ENCODE peak calls at places on chromosomes 11 and 22, in eight cellular contexts. G is lower lobe of right lung; P is keratinocyte; Q is thyroid gland; J is tibial artery; T is transverse colon; L is naive thymus-derived CD4-positive, alpha-beta T cell; R is IMR-90. H is an unnamed sample.

GRCh38 chr11:88508808-88509581 is 171.5 kb upstream of the CTSC start:
- DNase-seq in G (peak; percentile 53), P (no peak), Q (peak; percentile 22), J (no peak), T (peak; percentile 10), L (no peak), R (no peak), H (peak; percentile 80)

GRCh38 chr22:24091551-24092420 is 80.7 kb downstream of the CABIN1 start:
- DNase-seq in G (no peak), P (no peak), Q (no peak), J (no peak), T (no peak), L (no peak), R (no peak), H (peak; percentile 67)

GRCh38 chr11:1779806-1780699 is 16.3 kb upstream of the CTSD start:
- DNase-seq in G (no peak), P (no peak), Q (no peak), J (no peak), T (no peak), L (no peak), R (no peak), H (no peak)

GRCh38 chr22:22113701-22114100 is 130.9 kb upstream of the VPREB1 start:
- DNase-seq in G (no peak), P (no peak), Q (no peak), J (no peak), T (no peak), L (no peak), R (no peak), H (no peak)

GRCh38 chr11:17473071-17473744 is 3.4 kb downstream of the ABCC8 start:
- DNase-seq in G (no peak), P (no peak), Q (no peak), J (no peak), T (no peak), L (no peak), R (peak; percentile 7), H (no peak)

GRCh38 chr22:47552541-47553205 is 790.2 kb downstream of the TBC1D22A start:
- DNase-seq in G (no peak), P (no peak), Q (no peak), J (no peak), T (no peak), L (no peak), R (no peak), H (peak; percentile 46)

GRCh38 chr11:120929664-120930154 is 94.2 kb upstream of the TBCEL start:
- DNase-seq in G (peak; percentile 55), P (peak; percentile 32), Q (peak; percentile 44), J (no peak), T (peak; percentile 41), L (no peak), R (peak; percentile 26), H (no peak)

GRCh38 chr11:16001899-16002426 is 354.4 kb downstream of the SOX6 start:
- DNase-seq in G (peak; percentile 48), P (peak; percentile 19), Q (no peak), J (no peak), T (peak; percentile 13), L (no peak), R (peak; percentile 95), H (no peak)

GRCh38 chr11:65488273-65489058 is 10.4 kb upstream of the MALAT1 start:
- DNase-seq in G (no peak), P (no peak), Q (peak; percentile 63), J (peak; percentile 63), T (peak; percentile 74), L (no peak), R (peak; percentile 71), H (peak; percentile 91)

GRCh38 chr22:43434601-43435311 is 22.9 kb downstream of the MPPED1 start:
- DNase-seq in G (no peak), P (no peak), Q (no peak), J (no peak), T (no peak), L (no peak), R (no peak), H (peak; percentile 64)

GRCh38 chr11:133476570-133477262 is 55.6 kb downstream of the OPCML start:
- DNase-seq in G (no peak), P (no peak), Q (no peak), J (no peak), T (no peak), L (no peak), R (no peak), H (no peak)

GRCh38 chr11:28962492-28962891 is 854.3 kb downstream of the METTL15 start:
- DNase-seq in G (no peak), P (no peak), Q (no peak), J (no peak), T (no peak), L (no peak), R (no peak), H (no peak)

GRCh38 chr11:36296925-36297604 is 977 bp downstream of the PRR5L start:
- DNase-seq in G (no peak), P (no peak), Q (no peak), J (no peak), T (peak; percentile 67), L (no peak), R (peak; percentile 61), H (no peak)

GRCh38 chr11:118916842-118917388 is 8.8 kb downstream of the BCL9L start:
- DNase-seq in G (no peak), P (no peak), Q (peak; percentile 53), J (peak; percentile 84), T (peak; percentile 55), L (no peak), R (peak; percentile 75), H (peak; percentile 87)

GRCh38 chr11:12088047-12088481 is 22.3 kb upstream of the MICAL2 start:
- DNase-seq in G (no peak), P (no peak), Q (no peak), J (peak; percentile 72), T (peak; percentile 61), L (no peak), R (peak; percentile 77), H (no peak)

GRCh38 chr11:12085371-12086251 is 24.8 kb upstream of the MICAL2 start:
- DNase-seq in G (no peak), P (no peak), Q (no peak), J (no peak), T (no peak), L (no peak), R (peak; percentile 64), H (no peak)

GRCh38 chr11:12088531-12088930 is 21.9 kb upstream of the MICAL2 start:
- DNase-seq in G (no peak), P (no peak), Q (no peak), J (no peak), T (no peak), L (no peak), R (no peak), H (no peak)

GRCh38 chr11:12087075-12087775 is 23.2 kb upstream of the MICAL2 start:
- DNase-seq in G (peak; percentile 68), P (no peak), Q (peak; percentile 71), J (peak; percentile 65), T (peak; percentile 46), L (no peak), R (peak; percentile 78), H (no peak)

GRCh38 chr11:12086271-12087074 is 23.9 kb upstream of the MICAL2 start:
- DNase-seq in G (no peak), P (no peak), Q (peak; percentile 79), J (peak; percentile 89), T (peak; percentile 64), L (no peak), R (peak; percentile 97), H (peak; percentile 91)
- H3K4me3 ChIP-seq in G (no peak overlapping the region), P (peak overlapping the region; percentile 29), Q (no peak overlapping the region), J (peak overlapping the region; percentile 42), T (no peak overlapping the region), L (peak overlapping the region; percentile 4), R (peak overlapping the region; percentile 46), H (no peak overlapping the region)

DNA sequence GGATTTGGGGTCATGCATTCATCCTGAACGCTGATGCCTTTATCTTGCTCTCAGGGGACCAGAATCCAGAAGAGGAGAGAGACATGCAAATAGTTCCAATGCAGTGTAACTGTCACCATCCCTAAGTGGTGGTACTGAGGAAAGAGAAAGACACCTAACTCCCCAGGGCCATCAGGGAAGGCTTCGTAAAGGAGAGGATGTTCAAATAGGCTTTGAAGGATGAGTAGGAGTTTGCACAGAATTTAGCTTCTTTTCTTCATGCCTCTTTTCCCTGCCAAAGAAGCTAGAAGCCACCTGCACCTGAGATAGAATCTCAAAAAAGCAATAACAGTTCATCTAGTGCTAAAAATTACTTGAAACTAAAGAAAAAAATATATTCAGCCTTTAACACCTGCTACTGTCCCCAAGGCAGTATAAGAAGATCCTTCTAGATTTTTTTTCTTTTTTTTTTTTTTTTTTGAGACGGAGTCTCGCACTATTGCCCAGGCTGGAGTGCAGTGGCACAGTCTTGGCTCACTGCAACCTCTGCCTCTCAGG is 16.7 kb upstream of the XBP1 start:
- DNase-seq in G (no peak), P (no peak), Q (no peak), J (no peak), T (no peak), L (no peak), R (no peak), H (no peak)
- H3K27ac ChIP-seq in G (peak overlapping the region; percentile 76), P (no peak overlapping the region), Q (peak overlapping the region; percentile 90), J (no peak overlapping the region), T (peak overlapping the region; percentile 84), L (no peak overlapping the region), R (no peak overlapping the region), H (no peak overlapping the region)

DNA sequence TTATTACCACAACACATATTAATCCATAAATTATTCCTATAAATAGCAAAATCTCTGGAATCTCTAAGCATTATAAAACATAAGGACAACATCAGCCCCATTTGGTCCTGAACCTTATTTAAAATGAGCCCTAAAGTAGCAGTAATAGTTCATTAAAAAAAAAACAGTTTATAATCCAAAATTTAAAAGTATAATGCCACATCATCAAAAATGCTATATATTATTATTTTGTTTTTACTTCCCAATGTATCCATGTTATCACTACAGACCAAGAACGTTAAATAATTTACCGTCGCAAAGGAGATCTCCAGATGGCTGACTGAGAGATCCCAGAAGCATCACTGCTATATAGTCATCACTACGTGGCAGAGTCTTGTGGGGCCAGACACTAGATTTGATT is 19.6 kb downstream of the GUCY1A2 start:
- DNase-seq in G (no peak), P (no peak), Q (no peak), J (no peak), T (no peak), L (no peak), R (no peak), H (no peak)
- H3K4me1 ChIP-seq in G (no peaks in the 10 kb centered on the region), P (no peaks in the 10 kb centered on the region), Q (no peaks in the 10 kb centered on the region), J (no peaks in the 10 kb centered on the region), T (no peaks in the 10 kb centered on the region), L (no peaks in the 10 kb centered on the region), R (no peaks in the 10 kb centered on the region), H (no peaks in the 10 kb centered on the region)

DNA sequence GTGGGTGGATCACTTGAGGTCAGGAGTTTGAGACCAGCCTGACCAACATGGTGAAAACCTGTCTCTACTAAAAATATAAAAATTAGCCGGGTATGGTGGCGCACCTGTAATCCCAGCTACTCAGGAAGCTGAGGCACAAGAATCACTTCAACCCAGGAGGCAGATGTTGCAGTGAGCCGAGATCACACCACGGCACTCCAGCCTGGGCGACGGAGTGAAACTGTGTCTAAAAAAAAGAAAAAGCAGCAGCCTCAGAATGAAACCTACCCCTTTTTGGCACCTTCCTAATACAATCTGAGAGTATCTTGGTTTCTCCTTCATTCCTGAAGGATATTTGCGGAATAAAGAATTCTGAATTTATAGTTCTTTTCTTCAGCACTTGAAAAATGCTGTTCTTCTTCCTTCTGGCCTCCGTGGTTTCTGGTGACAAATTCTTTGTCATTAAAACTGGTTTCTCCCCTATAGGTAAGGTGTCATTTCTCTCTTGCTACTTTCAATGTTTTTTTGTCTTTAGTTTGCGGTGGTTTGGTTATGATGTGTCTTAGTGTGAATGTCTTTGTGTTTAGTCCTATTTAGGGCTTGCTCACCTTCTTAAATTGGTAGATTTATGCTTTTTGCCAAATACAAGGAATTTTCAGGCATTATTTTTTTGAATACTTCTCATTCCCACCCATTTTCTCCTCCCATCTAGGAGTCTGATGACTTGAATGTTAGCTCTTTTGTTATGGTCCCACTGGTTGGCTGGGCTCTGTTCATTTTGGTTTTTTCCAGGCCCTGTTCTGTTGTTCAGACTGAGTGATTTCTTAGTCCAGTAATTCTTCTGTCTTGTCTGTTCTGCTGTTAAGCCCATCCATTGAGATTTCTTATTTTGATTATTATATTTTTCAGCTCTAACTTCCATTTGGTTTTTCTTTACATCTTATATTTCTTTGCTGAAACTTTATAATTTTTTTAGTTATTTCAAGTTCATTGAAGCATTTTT is 15.4 kb downstream of the ASRGL1 start:
- DNase-seq in G (no peak), P (no peak), Q (no peak), J (no peak), T (no peak), L (no peak), R (no peak), H (no peak)
- H3K4me3 ChIP-seq in G (no peak overlapping the region), P (no peak overlapping the region), Q (no peak overlapping the region), J (no peak overlapping the region), T (no peak overlapping the region), L (no peak overlapping the region), R (no peak overlapping the region), H (no peak overlapping the region)

H was measured in kidney.